ENCODE peak calls at places on chromosomes 13 and 19, in ten cellular contexts. One of them, this sample, is unnamed.

GRCh38 chr13:89923052-89923451 is 1424.4 kb upstream of the MIR17HG start:
- DNase-seq in transverse colon: no peak
- DNase-seq in H1: no peak
- DNase-seq in upper lobe of left lung: no peak
- DNase-seq in SK-N-SH: no peak
- DNase-seq in ovary: no peak
- DNase-seq in tibial nerve: no peak
- DNase-seq in suprapubic skin: no peak
- DNase-seq in stomach: no peak
- DNase-seq in A549: no peak
- DNase-seq in this sample: no peak

GRCh38 chr19:46032597-46033025 is 8.2 kb downstream of the IGFL4 start:
- DNase-seq in tibial nerve: no peak
- DNase-seq in SK-N-SH: no peak
- DNase-seq in ovary: no peak
- DNase-seq in stomach: no peak
- DNase-seq in upper lobe of left lung: no peak
- DNase-seq in suprapubic skin: no peak
- DNase-seq in A549: no peak
- DNase-seq in H1: no peak
- DNase-seq in transverse colon: no peak
- DNase-seq in this sample: no peak

GRCh38 chr13:31011193-31011860 is 78.9 kb downstream of the TEX26 start:
- DNase-seq in A549: no peak
- DNase-seq in tibial nerve: no peak
- DNase-seq in upper lobe of left lung: no peak
- DNase-seq in SK-N-SH: no peak
- DNase-seq in suprapubic skin: no peak
- DNase-seq in ovary: no peak
- DNase-seq in H1: no peak
- DNase-seq in transverse colon: no peak
- DNase-seq in stomach: no peak
- DNase-seq in this sample: no peak

GRCh38 chr13:32381539-32381938 is 46.4 kb downstream of the N4BP2L1 start:
- DNase-seq in H1: peak; percentile 3
- DNase-seq in A549: peak; percentile 5
- DNase-seq in tibial nerve: no peak
- DNase-seq in suprapubic skin: no peak
- DNase-seq in stomach: no peak
- DNase-seq in transverse colon: no peak
- DNase-seq in upper lobe of left lung: no peak
- DNase-seq in ovary: no peak
- DNase-seq in SK-N-SH: peak; percentile 9
- DNase-seq in this sample: no peak

GRCh38 chr19:10543420-10544241 is at the start of gene ATG4D:
- DNase-seq in suprapubic skin: peak; percentile 88
- DNase-seq in stomach: peak; percentile 96
- DNase-seq in tibial nerve: peak; percentile 56
- DNase-seq in H1: peak; percentile 82
- DNase-seq in ovary: peak; percentile 89
- DNase-seq in upper lobe of left lung: peak; percentile 91
- DNase-seq in transverse colon: peak; percentile 94
- DNase-seq in SK-N-SH: peak; percentile 100
- DNase-seq in A549: peak; percentile 60
- DNase-seq in this sample: peak; percentile 85

GRCh38 chr19:5397804-5398692 is 57.2 kb upstream of the ZNRF4 start:
- DNase-seq in tibial nerve: no peak
- DNase-seq in A549: peak; percentile 52
- DNase-seq in ovary: no peak
- DNase-seq in transverse colon: no peak
- DNase-seq in suprapubic skin: no peak
- DNase-seq in upper lobe of left lung: no peak
- DNase-seq in SK-N-SH: peak; percentile 81
- DNase-seq in H1: peak; percentile 13
- DNase-seq in stomach: no peak
- DNase-seq in this sample: no peak

GRCh38 chr19:14460935-14461334 is 14.2 kb downstream of the PTGER1 start:
- DNase-seq in A549: no peak
- DNase-seq in ovary: no peak
- DNase-seq in upper lobe of left lung: no peak
- DNase-seq in H1: no peak
- DNase-seq in suprapubic skin: no peak
- DNase-seq in tibial nerve: no peak
- DNase-seq in stomach: no peak
- DNase-seq in SK-N-SH: no peak
- DNase-seq in transverse colon: no peak
- DNase-seq in this sample: no peak

GRCh38 chr13:76799696-76800095 is 86.5 kb downstream of the KCTD12 start:
- DNase-seq in upper lobe of left lung: no peak
- DNase-seq in tibial nerve: no peak
- DNase-seq in suprapubic skin: no peak
- DNase-seq in H1: no peak
- DNase-seq in SK-N-SH: no peak
- DNase-seq in transverse colon: no peak
- DNase-seq in A549: no peak
- DNase-seq in ovary: no peak
- DNase-seq in stomach: no peak
- DNase-seq in this sample: no peak

GRCh38 chr19:7987084-7987768 is 18.2 kb downstream of the ELAVL1 start:
- DNase-seq in upper lobe of left lung: no peak
- DNase-seq in tibial nerve: no peak
- DNase-seq in stomach: no peak
- DNase-seq in suprapubic skin: no peak
- DNase-seq in H1: no peak
- DNase-seq in SK-N-SH: no peak
- DNase-seq in A549: no peak
- DNase-seq in ovary: no peak
- DNase-seq in transverse colon: no peak
- DNase-seq in this sample: no peak

GRCh38 chr19:7988307-7988706 is 17.1 kb downstream of the ELAVL1 start:
- DNase-seq in suprapubic skin: no peak
- DNase-seq in ovary: no peak
- DNase-seq in tibial nerve: no peak
- DNase-seq in upper lobe of left lung: no peak
- DNase-seq in stomach: no peak
- DNase-seq in H1: no peak
- DNase-seq in A549: no peak
- DNase-seq in SK-N-SH: no peak
- DNase-seq in transverse colon: no peak
- DNase-seq in this sample: no peak

GRCh38 chr19:7986321-7987083 is 18.9 kb downstream of the ELAVL1 start:
- DNase-seq in ovary: no peak
- DNase-seq in A549: peak; percentile 35
- DNase-seq in stomach: no peak
- DNase-seq in upper lobe of left lung: no peak
- DNase-seq in H1: no peak
- DNase-seq in transverse colon: no peak
- DNase-seq in SK-N-SH: no peak
- DNase-seq in tibial nerve: no peak
- DNase-seq in suprapubic skin: no peak
- DNase-seq in this sample: no peak

GRCh38 chr19:7992575-7992974 is 12.9 kb downstream of the ELAVL1 start:
- DNase-seq in ovary: no peak
- DNase-seq in stomach: peak; percentile 48
- DNase-seq in SK-N-SH: no peak
- DNase-seq in suprapubic skin: no peak
- DNase-seq in tibial nerve: no peak
- DNase-seq in H1: no peak
- DNase-seq in upper lobe of left lung: no peak
- DNase-seq in A549: no peak
- DNase-seq in transverse colon: no peak
- DNase-seq in this sample: no peak

DNA sequence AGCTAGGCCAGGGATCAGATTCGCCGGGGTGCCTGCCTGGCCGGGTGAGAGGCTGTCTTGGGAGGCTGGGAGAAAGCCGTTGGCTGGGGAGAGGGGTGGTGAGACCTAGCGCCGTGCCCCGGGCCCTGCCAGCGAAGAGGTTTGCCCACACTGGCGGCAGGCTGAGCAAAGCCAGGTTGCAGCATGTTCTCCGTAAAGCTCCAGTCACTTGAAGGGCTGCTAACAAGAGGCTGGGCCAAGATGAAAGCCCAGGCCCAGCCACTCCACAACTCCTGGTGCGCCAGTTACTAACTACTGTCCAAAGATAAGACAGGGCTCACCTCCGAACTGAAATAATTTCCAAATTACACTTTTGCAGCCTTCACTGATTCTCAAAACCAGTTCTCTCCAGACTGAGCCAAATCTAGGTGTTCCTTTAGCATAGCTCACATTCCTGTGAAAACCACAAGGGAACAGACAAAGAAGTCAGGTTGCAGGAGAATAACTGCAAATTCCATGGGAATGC is 16.3 kb downstream of the ELAVL1 start:
- DNase-seq in tibial nerve: no peak
- DNase-seq in H1: no peak
- DNase-seq in A549: no peak
- DNase-seq in suprapubic skin: no peak
- DNase-seq in transverse colon: no peak
- DNase-seq in stomach: no peak
- DNase-seq in upper lobe of left lung: peak; percentile 48
- DNase-seq in SK-N-SH: no peak
- DNase-seq in ovary: no peak
- DNase-seq in this sample: no peak
- TF ChIP-seq EP300 in tibial nerve: no peak
- TF ChIP-seq EP300 in H1: no peak
- TF ChIP-seq EP300 in A549: no peak
- TF ChIP-seq EP300 in suprapubic skin: no peak
- TF ChIP-seq EP300 in transverse colon: no peak
- TF ChIP-seq EP300 in stomach: no peak
- TF ChIP-seq EP300 in upper lobe of left lung: no peak
- TF ChIP-seq EP300 in SK-N-SH: no peak
- TF ChIP-seq EP300 in ovary: no peak
- TF ChIP-seq EP300 in this sample: no peak

GRCh38 chr13:23610966-23611486 is 40.8 kb downstream of the TNFRSF19 start:
- DNase-seq in ovary: no peak
- DNase-seq in suprapubic skin: no peak
- DNase-seq in stomach: no peak
- DNase-seq in A549: no peak
- DNase-seq in SK-N-SH: no peak
- DNase-seq in tibial nerve: no peak
- DNase-seq in H1: no peak
- DNase-seq in upper lobe of left lung: no peak
- DNase-seq in transverse colon: no peak
- DNase-seq in this sample: no peak

GRCh38 chr13:23609414-23610186 is 39.4 kb downstream of the TNFRSF19 start:
- DNase-seq in suprapubic skin: no peak
- DNase-seq in SK-N-SH: no peak
- DNase-seq in ovary: peak; percentile 47
- DNase-seq in stomach: no peak
- DNase-seq in A549: no peak
- DNase-seq in upper lobe of left lung: peak; percentile 55
- DNase-seq in transverse colon: no peak
- DNase-seq in H1: no peak
- DNase-seq in tibial nerve: peak; percentile 33
- DNase-seq in this sample: no peak

GRCh38 chr13:23610187-23610576 is 40.0 kb downstream of the TNFRSF19 start:
- DNase-seq in ovary: no peak
- DNase-seq in SK-N-SH: no peak
- DNase-seq in upper lobe of left lung: no peak
- DNase-seq in stomach: no peak
- DNase-seq in suprapubic skin: no peak
- DNase-seq in H1: no peak
- DNase-seq in A549: no peak
- DNase-seq in transverse colon: no peak
- DNase-seq in tibial nerve: no peak
- DNase-seq in this sample: no peak

GRCh38 chr13:23608138-23608537 is 37.9 kb downstream of the TNFRSF19 start:
- DNase-seq in suprapubic skin: no peak
- DNase-seq in H1: no peak
- DNase-seq in ovary: no peak
- DNase-seq in tibial nerve: no peak
- DNase-seq in upper lobe of left lung: no peak
- DNase-seq in stomach: no peak
- DNase-seq in A549: no peak
- DNase-seq in transverse colon: no peak
- DNase-seq in SK-N-SH: no peak
- DNase-seq in this sample: no peak

GRCh38 chr13:23608704-23609413 is 38.6 kb downstream of the TNFRSF19 start:
- DNase-seq in suprapubic skin: peak; percentile 78
- DNase-seq in tibial nerve: no peak
- DNase-seq in A549: no peak
- DNase-seq in H1: no peak
- DNase-seq in upper lobe of left lung: peak; percentile 42
- DNase-seq in transverse colon: peak; percentile 18
- DNase-seq in SK-N-SH: peak; percentile 75
- DNase-seq in stomach: no peak
- DNase-seq in ovary: peak; percentile 62
- DNase-seq in this sample: peak; percentile 78
- H3K4me3 ChIP-seq in suprapubic skin: peak overlapping the region; percentile 20
- H3K4me3 ChIP-seq in tibial nerve: no peak overlapping the region
- H3K4me3 ChIP-seq in A549: no peak overlapping the region
- H3K4me3 ChIP-seq in H1: no peak overlapping the region
- H3K4me3 ChIP-seq in upper lobe of left lung: no peak overlapping the region
- H3K4me3 ChIP-seq in transverse colon: no peak overlapping the region
- H3K4me3 ChIP-seq in SK-N-SH: no peak overlapping the region
- H3K4me3 ChIP-seq in stomach: peak overlapping the region; percentile 29
- H3K4me3 ChIP-seq in ovary: peak overlapping the region; percentile 13
- H3K4me3 ChIP-seq in this sample: peak overlapping the region; percentile 10

DNA sequence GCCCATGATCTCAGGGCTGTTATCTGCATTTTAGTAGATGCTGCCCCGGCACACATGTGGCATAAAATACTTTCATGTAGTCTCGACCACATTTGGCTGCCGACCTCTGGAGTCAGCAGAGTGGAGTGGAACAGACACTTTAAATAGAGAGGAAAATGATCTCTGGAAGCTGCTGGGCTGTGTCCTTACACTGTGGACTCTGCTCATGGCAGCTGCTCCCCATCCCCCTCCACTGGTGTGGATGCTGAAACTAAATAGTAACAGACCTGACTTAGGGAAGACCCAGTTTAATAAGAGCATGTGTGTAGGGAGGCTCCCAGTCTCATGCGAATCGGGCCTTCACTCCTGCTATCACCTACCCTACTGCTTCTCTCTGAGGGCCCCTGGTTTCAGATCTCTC is 257.0 kb downstream of the TEX29 start:
- DNase-seq in ovary: no peak
- DNase-seq in tibial nerve: no peak
- DNase-seq in stomach: no peak
- DNase-seq in upper lobe of left lung: no peak
- DNase-seq in A549: no peak
- DNase-seq in transverse colon: no peak
- DNase-seq in H1: no peak
- DNase-seq in suprapubic skin: no peak
- DNase-seq in SK-N-SH: no peak
- DNase-seq in this sample: no peak
- TF ChIP-seq EP300 in ovary: no peak
- TF ChIP-seq EP300 in tibial nerve: no peak
- TF ChIP-seq EP300 in stomach: no peak
- TF ChIP-seq EP300 in upper lobe of left lung: no peak
- TF ChIP-seq EP300 in A549: no peak
- TF ChIP-seq EP300 in transverse colon: no peak
- TF ChIP-seq EP300 in H1: no peak
- TF ChIP-seq EP300 in suprapubic skin: no peak
- TF ChIP-seq EP300 in SK-N-SH: no peak
- TF ChIP-seq EP300 in this sample: no peak

DNA sequence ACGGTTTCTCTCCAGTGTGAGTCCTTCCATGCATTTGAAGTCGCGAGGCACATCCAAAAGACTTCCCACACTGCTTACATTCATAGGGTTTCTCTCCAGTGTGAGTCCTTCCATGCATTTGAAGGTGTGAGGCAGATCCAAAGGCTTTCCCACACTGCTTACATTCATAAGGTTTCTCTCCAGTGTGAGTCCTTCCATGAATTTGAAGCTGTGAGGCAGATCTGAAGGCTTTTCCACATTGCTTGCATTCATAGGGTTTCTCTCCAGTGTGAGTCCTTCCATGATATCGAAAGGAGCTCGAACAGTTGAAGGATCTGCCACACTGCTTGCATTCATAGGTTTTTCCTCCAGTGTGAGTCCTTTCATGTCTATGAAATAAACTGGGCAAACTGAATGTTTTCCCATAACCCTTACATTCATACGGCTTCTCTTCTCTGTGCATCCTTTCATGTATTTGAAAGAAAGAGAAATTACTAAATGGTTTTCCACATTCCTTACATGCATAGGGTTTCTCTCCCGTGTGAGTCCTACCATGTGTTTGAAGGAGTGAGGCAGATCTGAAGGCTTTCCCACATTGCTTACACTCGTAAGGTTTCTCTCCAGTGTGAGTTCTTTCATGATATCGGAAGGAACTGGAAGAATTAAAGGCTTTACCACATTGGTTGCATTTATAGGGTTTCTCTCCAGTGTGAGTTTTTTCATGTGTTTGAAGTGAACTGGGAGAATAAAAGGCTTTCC is 20.3 kb downstream of the ZNF433 start:
- DNase-seq in ovary: no peak
- DNase-seq in upper lobe of left lung: no peak
- DNase-seq in H1: no peak
- DNase-seq in transverse colon: no peak
- DNase-seq in SK-N-SH: no peak
- DNase-seq in tibial nerve: no peak
- DNase-seq in stomach: no peak
- DNase-seq in A549: no peak
- DNase-seq in suprapubic skin: no peak
- DNase-seq in this sample: no peak
- H3K4me3 ChIP-seq in ovary: no peak overlapping the region
- H3K4me3 ChIP-seq in upper lobe of left lung: no peak overlapping the region
- H3K4me3 ChIP-seq in H1: no peak overlapping the region
- H3K4me3 ChIP-seq in transverse colon: no peak overlapping the region
- H3K4me3 ChIP-seq in SK-N-SH: no peak overlapping the region
- H3K4me3 ChIP-seq in tibial nerve: no peak overlapping the region
- H3K4me3 ChIP-seq in stomach: no peak overlapping the region
- H3K4me3 ChIP-seq in A549: no peak overlapping the region
- H3K4me3 ChIP-seq in suprapubic skin: no peak overlapping the region
- H3K4me3 ChIP-seq in this sample: no peak overlapping the region